ENCODE peak calls at places on chromosomes 16 and 17, in four cellular contexts. T is esophagus muscularis mucosa; V is CD8-positive, alpha-beta memory T cell; L is small intestine. Y is an unnamed sample.

GRCh38 chr17:58818654-58819053 is 63.0 kb downstream of the PPM1E start:
- DNase-seq in T (no peak), V (no peak), L (no peak), Y (no peak)

GRCh38 chr17:82905130-82905529 is 65.3 kb upstream of the ZNF750 start:
- DNase-seq in T (no peak), V (no peak), L (no peak), Y (no peak)

GRCh38 chr17:63780507-63780906 is 6.5 kb downstream of the DDX42 start:
- DNase-seq in T (no peak), V (no peak), L (no peak), Y (no peak)

GRCh38 chr16:12092347-12092882 is 115.9 kb downstream of the SNX29 start:
- DNase-seq in T (no peak), V (no peak), L (no peak), Y (no peak)

GRCh38 chr17:20174588-20175265 is 165.6 kb downstream of the SPECC1 start:
- DNase-seq in T (no peak), V (no peak), L (no peak), Y (no peak)

GRCh38 chr16:22751104-22751667 is 62.8 kb upstream of the HS3ST2 start:
- DNase-seq in T (no peak), V (no peak), L (no peak), Y (no peak)

GRCh38 chr16:49530396-49530795 is 156.8 kb downstream of the C16orf78 start:
- DNase-seq in T (no peak), V (no peak), L (no peak), Y (no peak)

GRCh38 chr16:58034786-58035185 is 9.2 kb downstream of the MMP15 start:
- DNase-seq in T (no peak), V (no peak), L (no peak), Y (no peak)

GRCh38 chr17:40496170-40496569 is 5.3 kb downstream of the TNS4 start:
- DNase-seq in T (no peak), V (peak), L (no peak), Y (no peak)

GRCh38 chr17:54967621-54968258 is 714 bp downstream of the COX11 start:
- DNase-seq in T (no peak), V (no peak), L (peak), Y (no peak)

GRCh38 chr17:79979201-79979840 is 56.4 kb downstream of the TBC1D16 start:
- DNase-seq in T (no peak), V (peak), L (no peak), Y (no peak)

GRCh38 chr17:737561-738113 is 5.2 kb downstream of the TLCD3A start:
- DNase-seq in T (no peak), V (no peak), L (no peak), Y (no peak)

GRCh38 chr16:5205394-5206040 is 107.9 kb upstream of the EEF2KMT start:
- DNase-seq in T (no peak), V (no peak), L (no peak), Y (no peak)

GRCh38 chr16:53967172-53967571 is 263.2 kb downstream of the FTO start:
- DNase-seq in T (no peak), V (no peak), L (no peak), Y (no peak)

GRCh38 chr16:72927199-72928088 is 120.5 kb downstream of the ZFHX3 start:
- DNase-seq in T (no peak), V (no peak), L (no peak), Y (no peak)

GRCh38 chr16:58047557-58048348 is 22.2 kb downstream of the MMP15 start:
- DNase-seq in T (no peak), V (no peak), L (no peak), Y (peak)

GRCh38 chr17:42101513-42102292 is 3.4 kb upstream of the ZNF385C start:
- DNase-seq in T (no peak), V (peak), L (peak), Y (peak)

GRCh38 chr16:13594798-13595197 is 325.2 kb upstream of the ERCC4 start:
- DNase-seq in T (no peak), V (no peak), L (no peak), Y (no peak)

GRCh38 chr17:3505008-3505407 is 29.2 kb downstream of the ASPA start:
- DNase-seq in T (no peak), V (no peak), L (peak), Y (no peak)

GRCh38 chr17:19248923-19249574 is 11.9 kb downstream of the EPN2 start:
- DNase-seq in T (no peak), V (no peak), L (no peak), Y (peak)

GRCh38 chr17:13638855-13639458 is 37.2 kb upstream of the HS3ST3A1 start:
- DNase-seq in T (no peak), V (no peak), L (no peak), Y (no peak)

GRCh38 chr17:75831032-75831567 is 13.1 kb downstream of the UNC13D start:
- DNase-seq in T (no peak), V (no peak), L (peak), Y (no peak)

GRCh38 chr17:77279448-77280303 is 138.9 kb downstream of the SEC14L1 start:
- DNase-seq in T (no peak), V (no peak), L (peak), Y (no peak)

GRCh38 chr17:77271421-77271820 is 130.7 kb downstream of the SEC14L1 start:
- DNase-seq in T (no peak), V (no peak), L (no peak), Y (no peak)

GRCh38 chr17:77269696-77270681 is 129.2 kb downstream of the SEC14L1 start:
- DNase-seq in T (no peak), V (no peak), L (no peak), Y (no peak)

GRCh38 chr17:77273397-77274136 is 132.8 kb downstream of the SEC14L1 start:
- DNase-seq in T (no peak), V (no peak), L (no peak), Y (no peak)

GRCh38 chr17:77274137-77274829 is 133.5 kb downstream of the SEC14L1 start:
- DNase-seq in T (no peak), V (no peak), L (no peak), Y (no peak)
- H3K4me3 ChIP-seq in T (no peak), V (no peak), L (no peak), Y (no peak)

DNA sequence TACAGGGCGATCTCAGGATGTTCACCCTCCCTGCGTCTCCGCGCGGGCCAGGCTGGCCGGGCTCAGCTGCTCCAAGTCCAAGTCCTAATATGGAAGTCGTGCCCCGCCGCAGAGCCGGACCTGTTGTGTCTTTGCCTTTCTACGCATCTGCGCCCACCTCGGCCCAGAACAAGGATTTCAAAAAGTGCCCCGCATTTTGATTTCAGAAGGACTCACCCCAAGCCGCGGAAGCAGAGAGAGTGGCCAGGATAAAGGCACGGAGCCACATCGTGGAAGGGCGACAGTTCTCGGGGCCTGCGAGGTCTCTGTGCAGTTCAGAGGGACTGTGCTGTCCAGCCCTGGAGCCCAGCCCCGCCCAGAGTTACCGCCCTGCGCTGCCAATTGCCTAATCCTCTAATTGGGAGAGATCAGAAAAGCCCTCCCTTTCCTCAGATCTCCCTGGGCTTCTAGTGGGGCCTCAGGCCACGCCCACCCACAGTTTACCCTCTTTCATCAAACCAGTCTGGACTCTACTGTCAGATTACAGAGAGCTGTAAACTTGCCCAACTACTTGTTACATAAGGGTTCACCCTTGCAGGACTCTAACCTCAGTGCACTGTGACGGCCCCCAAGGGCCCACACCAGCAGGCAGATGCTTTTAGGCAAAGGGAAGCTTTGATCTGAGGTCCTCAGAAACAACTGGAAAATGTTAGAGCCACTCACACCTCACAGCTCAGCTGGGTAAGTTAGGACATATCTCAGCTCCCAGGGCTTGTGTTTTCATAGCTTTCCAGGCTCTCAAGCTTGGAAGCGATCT is at the start of gene CES1:
- DNase-seq in T (peak), V (no peak), L (peak), Y (peak)
- H3K4me3 ChIP-seq in T (peak), V (no peak), L (no peak), Y (no peak)

GRCh38 chr17:48563385-48563838 is 14.7 kb downstream of the HOXB4 start:
- DNase-seq in T (no peak), V (no peak), L (no peak), Y (no peak)
- H3K4me3 ChIP-seq in T (peak), V (no peak), L (no peak), Y (no peak)

GRCh38 chr16:88977028-88977844 is at the start of gene CBFA2T3:
- DNase-seq in T (peak), V (no peak), L (no peak), Y (peak)
- H3K4me3 ChIP-seq in T (peak), V (no peak), L (no peak), Y (peak)

Y was measured in heart right ventricle.